ENCODE peak calls at places on chromosomes 11 and 22, in five cellular contexts. I is HCT116, M is adrenal gland, F is IMR-90, G is esophagus squamous epithelium. D is an unnamed sample.
A peak's percentile ranks its signal among the peaks of the same experiment; 100 is the strongest.

GRCh38 chr11:47913569-47914244 is 65.6 kb upstream of the NUP160 start:
- DNase-seq in G (no peak), M (no peak), I (no peak), F (no peak), D (no peak)

GRCh38 chr11:67504023-67504949 is 877 bp downstream of the PITPNM1 start:
- DNase-seq in G (no peak), M (no peak), I (no peak), F (no peak), D (no peak)

GRCh38 chr11:8759634-8760033 is 77.0 kb downstream of the RPL27A start:
- DNase-seq in G (no peak), M (peak; percentile 42), I (no peak), F (no peak), D (peak; percentile 60)

GRCh38 chr11:61362542-61362875 is 335 bp downstream of the TMEM138 start:
- DNase-seq in M (no peak), I (no peak), F (peak; percentile 65), G (no peak), D (peak; percentile 34)

GRCh38 chr11:19597194-19597593 is 115.4 kb upstream of the NAV2 start:
- DNase-seq in I (no peak), G (no peak), M (no peak), F (peak; percentile 85), D (no peak)

GRCh38 chr22:29820941-29821789 is 16.9 kb downstream of the ASCC2 start:
- DNase-seq in M (peak; percentile 91), F (peak; percentile 98), G (no peak), I (peak; percentile 49), D (peak; percentile 37)

GRCh38 chr22:35496768-35497312 is 43.8 kb upstream of the RASD2 start:
- DNase-seq in G (no peak), M (no peak), F (no peak), I (no peak), D (no peak)

GRCh38 chr11:56271092-56271491 is 2.9 kb upstream of the OR5T1 start:
- DNase-seq in I (no peak), F (no peak), G (no peak), M (no peak), D (no peak)

GRCh38 chr11:125585486-125585885 is 7.2 kb upstream of the STT3A start:
- DNase-seq in I (no peak), G (no peak), M (no peak), F (no peak), D (no peak)

GRCh38 chr11:114054830-114055229 is 4.7 kb upstream of the ZBTB16 start:
- DNase-seq in G (no peak), M (no peak), I (no peak), F (no peak), D (no peak)

GRCh38 chr11:89177691-89178231 is at the start of gene TYR:
- DNase-seq in I (no peak), M (no peak), G (no peak), F (no peak), D (no peak)

GRCh38 chr11:95229199-95230053 is 1.6 kb downstream of the SESN3 start:
- DNase-seq in G (no peak), F (peak; percentile 13), M (no peak), I (no peak), D (no peak)

GRCh38 chr11:66543263-66544107 is 2.4 kb downstream of the ZDHHC24 start:
- DNase-seq in G (no peak), F (peak; percentile 57), M (peak; percentile 43), I (no peak), D (peak; percentile 48)

GRCh38 chr11:27241316-27242122 is 121.5 kb downstream of the CCDC34 start:
- DNase-seq in M (no peak), I (no peak), G (no peak), F (peak; percentile 91), D (no peak)

GRCh38 chr11:68956142-68956541 is 24.6 kb downstream of the MRGPRD start:
- DNase-seq in G (no peak), I (no peak), M (no peak), F (no peak), D (no peak)

GRCh38 chr22:31588970-31589675 is 72.9 kb downstream of the PISD start:
- DNase-seq in I (no peak), G (no peak), F (no peak), M (no peak), D (no peak)

GRCh38 chr11:60241786-60242185 is 1.2 kb downstream of the MS4A4E start:
- DNase-seq in I (no peak), G (no peak), M (no peak), F (no peak), D (no peak)

GRCh38 chr11:117860139-117860538 is 16.3 kb downstream of the FXYD6 start:
- DNase-seq in I (no peak), M (peak; percentile 12), F (no peak), G (no peak), D (no peak)

GRCh38 chr11:26399336-26399735 is 67.4 kb downstream of the ANO3 start:
- DNase-seq in M (no peak), F (no peak), I (no peak), G (no peak), D (no peak)

GRCh38 chr11:86161373-86162255 is 82.9 kb upstream of the EED start:
- DNase-seq in M (no peak), I (no peak), G (no peak), F (no peak), D (no peak)

GRCh38 chr22:50587407-50587806 is 4.8 kb upstream of the CHKB start:
- DNase-seq in G (no peak), F (no peak), I (no peak), M (no peak), D (no peak)

GRCh38 chr11:133889893-133890292 is 44.6 kb upstream of the SPATA19 start:
- DNase-seq in I (no peak), F (no peak), M (no peak), G (no peak), D (no peak)

GRCh38 chr22:29426476-29426875 is 11.9 kb upstream of the RFPL1 start:
- DNase-seq in F (no peak), G (no peak), I (no peak), M (no peak), D (no peak)

GRCh38 chr11:70267405-70267950 is 3.0 kb upstream of the PPFIA1 start:
- DNase-seq in G (no peak), F (no peak), I (no peak), M (no peak), D (no peak)

GRCh38 chr22:26124991-26125725 is 44.1 kb upstream of the SEZ6L start:
- DNase-seq in F (no peak), M (no peak), I (no peak), G (no peak), D (no peak)

DNA sequence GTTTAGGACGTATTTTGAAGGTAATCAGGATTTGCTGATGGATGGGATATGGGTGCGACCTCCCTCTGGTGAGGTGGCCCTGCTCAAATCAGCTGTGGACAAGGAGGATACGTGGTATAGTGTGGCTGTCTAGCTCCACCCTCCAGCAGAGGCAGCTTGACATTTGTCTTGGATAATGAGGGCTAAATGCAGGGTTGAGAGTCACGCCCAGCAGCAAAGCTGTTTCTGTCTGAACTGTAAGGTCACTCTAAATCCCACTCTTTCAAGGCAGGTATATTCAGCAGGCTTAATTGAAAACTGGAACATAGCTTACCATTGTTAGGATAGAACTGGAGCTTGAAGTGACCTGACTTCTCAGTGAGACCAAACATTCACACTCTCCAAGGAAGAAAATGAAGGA is 98.7 kb downstream of the SWAP70 start:
- DNase-seq in F (no peak), G (no peak), I (no peak), M (no peak), D (no peak)
- TF ChIP-seq CTCF in F (no peak), G (no peak), I (no peak), M (no peak), D (no peak)

GRCh38 chr22:17083255-17083654 is 1.5 kb upstream of the IL17RA start:
- DNase-seq in I (no peak), F (no peak), G (no peak), M (no peak), D (no peak)

GRCh38 chr22:17074648-17075002 is 10.2 kb upstream of the IL17RA start:
- DNase-seq in G (no peak), I (no peak), M (no peak), F (peak; percentile 40), D (no peak)

GRCh38 chr22:17072877-17073276 is 11.9 kb upstream of the IL17RA start:
- DNase-seq in I (no peak), G (no peak), F (no peak), M (no peak), D (no peak)

GRCh38 chr22:17079572-17079971 is 5.2 kb upstream of the IL17RA start:
- DNase-seq in G (no peak), M (no peak), I (no peak), F (peak; percentile 22), D (no peak)

DNA sequence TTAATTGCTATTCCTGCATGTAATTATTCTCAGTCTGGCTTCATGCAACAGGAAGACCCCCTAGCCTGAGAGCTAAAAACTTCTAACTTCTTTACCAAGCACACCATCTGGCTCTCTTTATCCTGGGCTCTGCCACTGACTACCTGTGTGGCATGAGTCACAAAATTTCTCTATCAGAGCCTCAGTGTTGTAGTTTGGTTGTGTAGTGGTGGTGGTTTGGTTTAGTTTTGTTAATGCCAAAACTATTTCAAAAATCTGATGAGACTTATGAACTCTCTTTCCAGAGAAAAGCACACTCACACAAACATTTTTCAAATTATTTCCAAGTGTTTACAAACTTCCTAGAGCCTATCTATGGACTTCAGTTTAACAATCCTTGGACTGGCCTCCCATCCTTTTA is 7.5 kb upstream of the IL17RA start:
- DNase-seq in M (no peak), I (no peak), G (no peak), F (peak; percentile 88), D (no peak)
- H3K4me1 ChIP-seq in M (no peaks in the 10 kb centered on the region), I (peaks cover 9% of the 10 kb centered on the region), G (no peaks in the 10 kb centered on the region), F (peaks cover 8% of the 10 kb centered on the region), D (no peaks in the 10 kb centered on the region)

GRCh38 chr22:43199541-43199940 is 12.6 kb upstream of the TTLL12 start:
- DNase-seq in G (no peak), M (no peak), F (no peak), I (no peak), D (no peak)

GRCh38 chr22:43201486-43202219 is 14.7 kb upstream of the TTLL12 start:
- DNase-seq in G (no peak), M (no peak), F (no peak), I (no peak), D (no peak)

GRCh38 chr22:43198936-43199335 is 12.0 kb upstream of the TTLL12 start:
- DNase-seq in I (no peak), M (no peak), G (no peak), F (no peak), D (no peak)

GRCh38 chr22:43200031-43200430 is 13.1 kb upstream of the TTLL12 start:
- DNase-seq in G (no peak), F (no peak), M (no peak), I (no peak), D (no peak)

GRCh38 chr22:43200555-43200954 is 13.6 kb upstream of the TTLL12 start:
- DNase-seq in G (no peak), F (no peak), I (no peak), M (no peak), D (no peak)
- TF ChIP-seq POLR2A in G (no peak), F (no peak), I (no peak), M (no peak), D (no peak)

GRCh38 chr11:119380816-119381185 is 689 bp downstream of the USP2 start:
- DNase-seq in I (no peak), F (no peak), M (peak; percentile 29), G (no peak), D (no peak)

GRCh38 chr11:119388103-119388502 is 6.6 kb upstream of the USP2 start:
- DNase-seq in G (no peak), M (no peak), I (no peak), F (no peak), D (no peak)

GRCh38 chr11:119381186-119381988 is at the start of gene USP2:
- DNase-seq in F (peak; percentile 96), I (peak; percentile 93), M (peak; percentile 97), G (peak; percentile 75), D (peak; percentile 98)

GRCh38 chr11:119382101-119382500 is 611 bp upstream of the USP2 start:
- DNase-seq in I (no peak), G (no peak), F (no peak), M (no peak), D (no peak)

GRCh38 chr11:119384332-119384731 is 2.8 kb upstream of the USP2 start:
- DNase-seq in M (no peak), F (no peak), G (no peak), I (no peak), D (no peak)
- TF ChIP-seq CTCF in M (no peak), F (no peak), G (no peak), I (no peak), D (no peak)